ENCODE peak calls at places on chromosomes 3 and 15, in eight cellular contexts. One of them, this sample, is unnamed.

GRCh38 chr3:13927295-13927694 is 47.4 kb upstream of the WNT7A start:
- DNase-seq in SK-N-SH: peak
- DNase-seq in GM23338: peak
- DNase-seq in HCT116: peak
- DNase-seq in OCI-LY7: no peak
- DNase-seq in neural progenitor cell: no peak
- DNase-seq in hepatocyte: no peak
- DNase-seq in MM.1S: no peak
- DNase-seq in this sample: peak

GRCh38 chr3:160951677-160952487 is 153.3 kb downstream of the B3GALNT1 start:
- DNase-seq in OCI-LY7: no peak
- DNase-seq in GM23338: no peak
- DNase-seq in MM.1S: no peak
- DNase-seq in hepatocyte: no peak
- DNase-seq in HCT116: no peak
- DNase-seq in SK-N-SH: no peak
- DNase-seq in neural progenitor cell: no peak
- DNase-seq in this sample: no peak

GRCh38 chr3:46609074-46609735 is 3.1 kb upstream of the FAM240A start:
- DNase-seq in hepatocyte: no peak
- DNase-seq in OCI-LY7: no peak
- DNase-seq in GM23338: no peak
- DNase-seq in SK-N-SH: no peak
- DNase-seq in MM.1S: no peak
- DNase-seq in HCT116: no peak
- DNase-seq in neural progenitor cell: no peak
- DNase-seq in this sample: no peak

GRCh38 chr15:60391722-60392340 is 6.0 kb downstream of the ANXA2 start:
- DNase-seq in GM23338: no peak
- DNase-seq in hepatocyte: no peak
- DNase-seq in MM.1S: no peak
- DNase-seq in SK-N-SH: no peak
- DNase-seq in neural progenitor cell: no peak
- DNase-seq in HCT116: no peak
- DNase-seq in OCI-LY7: no peak
- DNase-seq in this sample: no peak

GRCh38 chr3:4994144-4994730 is 15.0 kb downstream of the BHLHE40 start:
- DNase-seq in MM.1S: no peak
- DNase-seq in SK-N-SH: no peak
- DNase-seq in OCI-LY7: no peak
- DNase-seq in hepatocyte: no peak
- DNase-seq in GM23338: no peak
- DNase-seq in neural progenitor cell: no peak
- DNase-seq in HCT116: peak
- DNase-seq in this sample: peak

GRCh38 chr15:60635507-60636352 is 156.8 kb upstream of the ICE2 start:
- DNase-seq in SK-N-SH: no peak
- DNase-seq in MM.1S: peak
- DNase-seq in hepatocyte: no peak
- DNase-seq in OCI-LY7: peak
- DNase-seq in GM23338: no peak
- DNase-seq in HCT116: no peak
- DNase-seq in neural progenitor cell: no peak
- DNase-seq in this sample: no peak

GRCh38 chr15:82312611-82313349 is 36.5 kb downstream of the GOLGA6L10 start:
- DNase-seq in neural progenitor cell: no peak
- DNase-seq in hepatocyte: no peak
- DNase-seq in SK-N-SH: no peak
- DNase-seq in HCT116: no peak
- DNase-seq in OCI-LY7: no peak
- DNase-seq in MM.1S: no peak
- DNase-seq in GM23338: no peak
- DNase-seq in this sample: no peak

GRCh38 chr15:89489376-89489775 is 7.0 kb downstream of the RHCG start:
- DNase-seq in OCI-LY7: no peak
- DNase-seq in SK-N-SH: no peak
- DNase-seq in hepatocyte: no peak
- DNase-seq in HCT116: no peak
- DNase-seq in MM.1S: no peak
- DNase-seq in neural progenitor cell: no peak
- DNase-seq in GM23338: no peak
- DNase-seq in this sample: no peak

GRCh38 chr3:41369838-41370237 is 170.5 kb downstream of the CTNNB1 start:
- DNase-seq in SK-N-SH: peak
- DNase-seq in hepatocyte: no peak
- DNase-seq in GM23338: peak
- DNase-seq in OCI-LY7: no peak
- DNase-seq in neural progenitor cell: no peak
- DNase-seq in MM.1S: no peak
- DNase-seq in HCT116: no peak
- DNase-seq in this sample: peak

GRCh38 chr3:88595025-88595424 is 445.3 kb downstream of the C3orf38 start:
- DNase-seq in SK-N-SH: no peak
- DNase-seq in hepatocyte: peak
- DNase-seq in GM23338: no peak
- DNase-seq in neural progenitor cell: no peak
- DNase-seq in MM.1S: peak
- DNase-seq in HCT116: no peak
- DNase-seq in OCI-LY7: no peak
- DNase-seq in this sample: no peak

GRCh38 chr3:60013241-60013640 is 963.4 kb upstream of the CFAP20DC start:
- DNase-seq in hepatocyte: no peak
- DNase-seq in MM.1S: no peak
- DNase-seq in neural progenitor cell: no peak
- DNase-seq in GM23338: no peak
- DNase-seq in HCT116: no peak
- DNase-seq in SK-N-SH: no peak
- DNase-seq in OCI-LY7: no peak
- DNase-seq in this sample: peak

GRCh38 chr3:182914341-182914740 is 66.0 kb downstream of the DCUN1D1 start:
- DNase-seq in GM23338: no peak
- DNase-seq in MM.1S: no peak
- DNase-seq in OCI-LY7: no peak
- DNase-seq in neural progenitor cell: no peak
- DNase-seq in HCT116: no peak
- DNase-seq in SK-N-SH: no peak
- DNase-seq in hepatocyte: no peak
- DNase-seq in this sample: no peak

GRCh38 chr3:139538733-139539132 is 809 bp downstream of the RBP1 start:
- DNase-seq in MM.1S: no peak
- DNase-seq in hepatocyte: peak
- DNase-seq in HCT116: no peak
- DNase-seq in SK-N-SH: peak
- DNase-seq in neural progenitor cell: peak
- DNase-seq in GM23338: peak
- DNase-seq in OCI-LY7: no peak
- DNase-seq in this sample: no peak

GRCh38 chr3:181609156-181609767 is 102.5 kb upstream of the SOX2 start:
- DNase-seq in SK-N-SH: no peak
- DNase-seq in neural progenitor cell: peak
- DNase-seq in hepatocyte: no peak
- DNase-seq in GM23338: peak
- DNase-seq in MM.1S: no peak
- DNase-seq in HCT116: no peak
- DNase-seq in OCI-LY7: no peak
- DNase-seq in this sample: no peak

GRCh38 chr3:81716870-81717509 is 44.5 kb downstream of the GBE1 start:
- DNase-seq in MM.1S: no peak
- DNase-seq in neural progenitor cell: no peak
- DNase-seq in SK-N-SH: no peak
- DNase-seq in OCI-LY7: no peak
- DNase-seq in GM23338: peak
- DNase-seq in HCT116: no peak
- DNase-seq in hepatocyte: peak
- DNase-seq in this sample: peak

GRCh38 chr15:66139816-66140215 is 113.7 kb downstream of the MEGF11 start:
- DNase-seq in hepatocyte: no peak
- DNase-seq in HCT116: no peak
- DNase-seq in SK-N-SH: no peak
- DNase-seq in MM.1S: no peak
- DNase-seq in neural progenitor cell: no peak
- DNase-seq in OCI-LY7: no peak
- DNase-seq in GM23338: no peak
- DNase-seq in this sample: no peak

GRCh38 chr3:151638555-151638954 is 95.2 kb upstream of the AADACL2 start:
- DNase-seq in SK-N-SH: no peak
- DNase-seq in OCI-LY7: no peak
- DNase-seq in hepatocyte: no peak
- DNase-seq in neural progenitor cell: no peak
- DNase-seq in GM23338: no peak
- DNase-seq in MM.1S: no peak
- DNase-seq in HCT116: no peak
- DNase-seq in this sample: no peak

GRCh38 chr3:42749753-42750231 is 23.3 kb downstream of the CCDC13 start:
- DNase-seq in HCT116: no peak
- DNase-seq in GM23338: peak
- DNase-seq in MM.1S: no peak
- DNase-seq in SK-N-SH: no peak
- DNase-seq in neural progenitor cell: peak
- DNase-seq in hepatocyte: no peak
- DNase-seq in OCI-LY7: peak
- DNase-seq in this sample: peak

GRCh38 chr15:62218841-62219240 is 53.8 kb upstream of the C2CD4B start:
- DNase-seq in MM.1S: no peak
- DNase-seq in hepatocyte: no peak
- DNase-seq in OCI-LY7: no peak
- DNase-seq in SK-N-SH: no peak
- DNase-seq in HCT116: no peak
- DNase-seq in neural progenitor cell: no peak
- DNase-seq in GM23338: no peak
- DNase-seq in this sample: no peak

GRCh38 chr3:102512734-102513518 is 78.1 kb downstream of the ZPLD1 start:
- DNase-seq in OCI-LY7: no peak
- DNase-seq in hepatocyte: no peak
- DNase-seq in MM.1S: no peak
- DNase-seq in SK-N-SH: no peak
- DNase-seq in neural progenitor cell: no peak
- DNase-seq in HCT116: no peak
- DNase-seq in GM23338: no peak
- DNase-seq in this sample: peak

GRCh38 chr15:52255008-52255407 is 40.6 kb downstream of the MYO5C start:
- DNase-seq in MM.1S: no peak
- DNase-seq in OCI-LY7: no peak
- DNase-seq in HCT116: no peak
- DNase-seq in hepatocyte: no peak
- DNase-seq in GM23338: no peak
- DNase-seq in SK-N-SH: no peak
- DNase-seq in neural progenitor cell: no peak
- DNase-seq in this sample: peak

DNA sequence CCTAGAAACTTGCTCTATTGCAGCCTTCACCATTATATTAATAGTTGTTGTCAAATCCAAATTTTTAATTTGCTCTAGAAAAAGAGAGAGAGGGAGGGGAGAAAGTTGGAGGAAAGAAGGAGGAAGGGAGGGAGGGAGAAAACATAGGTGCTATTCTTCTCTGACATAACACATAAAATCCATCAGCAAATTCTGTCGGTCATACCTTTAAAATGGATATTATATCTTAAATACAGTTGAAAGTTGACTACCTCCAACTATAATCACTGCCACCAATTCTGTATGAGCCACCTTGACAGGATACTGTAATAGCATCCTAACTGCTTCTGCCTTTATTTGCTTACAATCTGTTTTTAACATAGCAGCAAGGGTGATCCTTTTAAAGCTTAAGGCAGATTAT is 314.7 kb upstream of the ALCAM start:
- DNase-seq in HCT116: no peak
- DNase-seq in hepatocyte: no peak
- DNase-seq in SK-N-SH: no peak
- DNase-seq in MM.1S: no peak
- DNase-seq in neural progenitor cell: no peak
- DNase-seq in GM23338: no peak
- DNase-seq in OCI-LY7: no peak
- DNase-seq in this sample: no peak
- H2AFZ ChIP-seq in HCT116: no peak
- H2AFZ ChIP-seq in hepatocyte: no peak
- H2AFZ ChIP-seq in SK-N-SH: no peak
- H2AFZ ChIP-seq in MM.1S: no peak
- H2AFZ ChIP-seq in neural progenitor cell: no peak
- H2AFZ ChIP-seq in GM23338: no peak
- H2AFZ ChIP-seq in OCI-LY7: no peak
- H2AFZ ChIP-seq in this sample: no peak

GRCh38 chr3:33278106-33278672 is 947 bp downstream of the FBXL2 start:
- DNase-seq in SK-N-SH: peak
- DNase-seq in GM23338: peak
- DNase-seq in HCT116: no peak
- DNase-seq in OCI-LY7: no peak
- DNase-seq in MM.1S: no peak
- DNase-seq in hepatocyte: peak
- DNase-seq in neural progenitor cell: no peak
- DNase-seq in this sample: peak
- TF ChIP-seq EZH2phosphoT487 in SK-N-SH: no peak
- TF ChIP-seq EZH2phosphoT487 in GM23338: no peak
- TF ChIP-seq EZH2phosphoT487 in HCT116: no peak
- TF ChIP-seq EZH2phosphoT487 in OCI-LY7: no peak
- TF ChIP-seq EZH2phosphoT487 in MM.1S: no peak
- TF ChIP-seq EZH2phosphoT487 in hepatocyte: no peak
- TF ChIP-seq EZH2phosphoT487 in neural progenitor cell: no peak
- TF ChIP-seq EZH2phosphoT487 in this sample: no peak

GRCh38 chr3:196315821-196316220 is 2.2 kb downstream of the DYNLT2B start:
- DNase-seq in hepatocyte: no peak
- DNase-seq in neural progenitor cell: no peak
- DNase-seq in OCI-LY7: no peak
- DNase-seq in MM.1S: no peak
- DNase-seq in SK-N-SH: no peak
- DNase-seq in GM23338: no peak
- DNase-seq in HCT116: no peak
- DNase-seq in this sample: no peak
- TF ChIP-seq CTCF in hepatocyte: no peak
- TF ChIP-seq CTCF in neural progenitor cell: no peak
- TF ChIP-seq CTCF in OCI-LY7: no peak
- TF ChIP-seq CTCF in MM.1S: no peak
- TF ChIP-seq CTCF in SK-N-SH: no peak
- TF ChIP-seq CTCF in GM23338: no peak
- TF ChIP-seq CTCF in HCT116: no peak
- TF ChIP-seq CTCF in this sample: no peak

GRCh38 chr15:69392352-69392751 is 21.8 kb upstream of the KIF23 start:
- DNase-seq in hepatocyte: no peak
- DNase-seq in GM23338: no peak
- DNase-seq in SK-N-SH: no peak
- DNase-seq in MM.1S: no peak
- DNase-seq in HCT116: no peak
- DNase-seq in neural progenitor cell: no peak
- DNase-seq in OCI-LY7: no peak
- DNase-seq in this sample: no peak

GRCh38 chr15:69389426-69389825 is 24.7 kb upstream of the KIF23 start:
- DNase-seq in hepatocyte: no peak
- DNase-seq in OCI-LY7: no peak
- DNase-seq in SK-N-SH: no peak
- DNase-seq in HCT116: no peak
- DNase-seq in GM23338: no peak
- DNase-seq in MM.1S: no peak
- DNase-seq in neural progenitor cell: no peak
- DNase-seq in this sample: no peak

GRCh38 chr15:69388259-69388658 is 25.9 kb upstream of the KIF23 start:
- DNase-seq in neural progenitor cell: no peak
- DNase-seq in OCI-LY7: no peak
- DNase-seq in SK-N-SH: no peak
- DNase-seq in hepatocyte: no peak
- DNase-seq in MM.1S: no peak
- DNase-seq in GM23338: no peak
- DNase-seq in HCT116: no peak
- DNase-seq in this sample: peak

GRCh38 chr15:69391046-69391757 is 22.9 kb upstream of the KIF23 start:
- DNase-seq in SK-N-SH: no peak
- DNase-seq in HCT116: no peak
- DNase-seq in neural progenitor cell: no peak
- DNase-seq in OCI-LY7: no peak
- DNase-seq in GM23338: no peak
- DNase-seq in hepatocyte: no peak
- DNase-seq in MM.1S: no peak
- DNase-seq in this sample: peak

GRCh38 chr15:69390575-69390974 is 23.6 kb upstream of the KIF23 start:
- DNase-seq in GM23338: no peak
- DNase-seq in SK-N-SH: no peak
- DNase-seq in hepatocyte: no peak
- DNase-seq in OCI-LY7: no peak
- DNase-seq in HCT116: no peak
- DNase-seq in MM.1S: no peak
- DNase-seq in neural progenitor cell: no peak
- DNase-seq in this sample: peak
- H2AFZ ChIP-seq in GM23338: no peak
- H2AFZ ChIP-seq in SK-N-SH: no peak
- H2AFZ ChIP-seq in hepatocyte: no peak
- H2AFZ ChIP-seq in OCI-LY7: no peak
- H2AFZ ChIP-seq in HCT116: no peak
- H2AFZ ChIP-seq in MM.1S: no peak
- H2AFZ ChIP-seq in neural progenitor cell: no peak
- H2AFZ ChIP-seq in this sample: no peak